ENCODE peak calls at places on chromosomes 2 and 18, in four cellular contexts. One of them, this sample, is unnamed.

GRCh38 chr2:98445167-98445522 is 487 bp downstream of the INPP4A start:
- DNase-seq in GM12878: no peak
- DNase-seq in K562: no peak
- DNase-seq in HepG2: no peak
- DNase-seq in this sample: no peak

GRCh38 chr2:29261003-29261402 is 145.8 kb downstream of the CLIP4 start:
- DNase-seq in HepG2: no peak
- DNase-seq in GM12878: no peak
- DNase-seq in K562: no peak
- DNase-seq in this sample: no peak

GRCh38 chr2:60945341-60945740 is 64.0 kb downstream of the REL start:
- DNase-seq in GM12878: no peak
- DNase-seq in K562: no peak
- DNase-seq in HepG2: no peak
- DNase-seq in this sample: no peak

GRCh38 chr2:128556633-128557032 is 238.0 kb upstream of the HS6ST1 start:
- DNase-seq in GM12878: no peak
- DNase-seq in K562: no peak
- DNase-seq in HepG2: no peak
- DNase-seq in this sample: no peak

GRCh38 chr2:190759749-190760213 is 110.9 kb downstream of the NAB1 start:
- DNase-seq in K562: peak
- DNase-seq in HepG2: peak
- DNase-seq in GM12878: no peak
- DNase-seq in this sample: no peak

GRCh38 chr18:58788470-58788869 is 76.2 kb upstream of the ZNF532 start:
- DNase-seq in GM12878: no peak
- DNase-seq in HepG2: no peak
- DNase-seq in K562: no peak
- DNase-seq in this sample: no peak

GRCh38 chr2:140947236-140947635 is 1183.6 kb downstream of the LRP1B start:
- DNase-seq in K562: no peak
- DNase-seq in GM12878: no peak
- DNase-seq in HepG2: no peak
- DNase-seq in this sample: no peak

GRCh38 chr2:207231962-207232361 is 66.2 kb upstream of the KLF7 start:
- DNase-seq in GM12878: no peak
- DNase-seq in K562: no peak
- DNase-seq in HepG2: no peak
- DNase-seq in this sample: no peak

GRCh38 chr2:72981516-72981915 is 64.2 kb downstream of the EMX1 start:
- DNase-seq in HepG2: no peak
- DNase-seq in K562: peak
- DNase-seq in GM12878: no peak
- DNase-seq in this sample: no peak

GRCh38 chr2:8985561-8986326 is 17.7 kb downstream of the MBOAT2 start:
- DNase-seq in HepG2: no peak
- DNase-seq in GM12878: no peak
- DNase-seq in K562: no peak
- DNase-seq in this sample: no peak

GRCh38 chr2:204437334-204437733 is 107.9 kb upstream of the PARD3B start:
- DNase-seq in GM12878: no peak
- DNase-seq in HepG2: no peak
- DNase-seq in K562: no peak
- DNase-seq in this sample: no peak

GRCh38 chr2:66771359-66771978 is 336.5 kb downstream of the MEIS1 start:
- DNase-seq in GM12878: no peak
- DNase-seq in HepG2: no peak
- DNase-seq in K562: no peak
- DNase-seq in this sample: no peak

GRCh38 chr2:144826105-144826504 is 306.2 kb upstream of the ZEB2 start:
- DNase-seq in K562: no peak
- DNase-seq in GM12878: no peak
- DNase-seq in HepG2: no peak
- DNase-seq in this sample: no peak

GRCh38 chr2:132662742-132663141 is 7.3 kb downstream of the LYPD1 start:
- DNase-seq in HepG2: no peak
- DNase-seq in GM12878: no peak
- DNase-seq in K562: no peak
- DNase-seq in this sample: no peak

GRCh38 chr2:175383286-175383685 is 201.8 kb upstream of the ATP5MC3 start:
- DNase-seq in HepG2: no peak
- DNase-seq in K562: no peak
- DNase-seq in GM12878: no peak
- DNase-seq in this sample: no peak

GRCh38 chr2:55141572-55142413 is 90.3 kb downstream of the CLHC1 start:
- DNase-seq in GM12878: no peak
- DNase-seq in K562: peak
- DNase-seq in HepG2: no peak
- DNase-seq in this sample: no peak

GRCh38 chr2:46020416-46020815 is 276.8 kb upstream of the EPAS1 start:
- DNase-seq in HepG2: no peak
- DNase-seq in K562: no peak
- DNase-seq in GM12878: no peak
- DNase-seq in this sample: no peak

GRCh38 chr18:59744271-59744721 is 47.1 kb upstream of the CCBE1 start:
- DNase-seq in HepG2: no peak
- DNase-seq in GM12878: no peak
- DNase-seq in K562: no peak
- DNase-seq in this sample: no peak

GRCh38 chr2:2572393-2573204 is 241.5 kb upstream of the MYT1L start:
- DNase-seq in GM12878: no peak
- DNase-seq in HepG2: no peak
- DNase-seq in K562: no peak
- DNase-seq in this sample: no peak

GRCh38 chr2:118046628-118047210 is 32.8 kb upstream of the CCDC93 start:
- DNase-seq in GM12878: no peak
- DNase-seq in K562: peak
- DNase-seq in HepG2: peak
- DNase-seq in this sample: no peak
- TF ChIP-seq TCF7 in GM12878: no peak
- TF ChIP-seq TCF7 in K562: no peak
- TF ChIP-seq TCF7 in HepG2: no peak
- TF ChIP-seq TCF7 in this sample: no peak

GRCh38 chr2:233204286-233204936 is 47.1 kb upstream of the ATG16L1 start:
- DNase-seq in HepG2: no peak
- DNase-seq in K562: no peak
- DNase-seq in GM12878: no peak
- DNase-seq in this sample: no peak
- TF ChIP-seq TCF7 in HepG2: no peak
- TF ChIP-seq TCF7 in K562: no peak
- TF ChIP-seq TCF7 in GM12878: no peak
- TF ChIP-seq TCF7 in this sample: no peak

GRCh38 chr2:235575904-235576303 is 82.1 kb downstream of the AGAP1 start:
- DNase-seq in GM12878: no peak
- DNase-seq in K562: no peak
- DNase-seq in HepG2: no peak
- DNase-seq in this sample: no peak
- TF ChIP-seq TCF7 in GM12878: no peak
- TF ChIP-seq TCF7 in K562: no peak
- TF ChIP-seq TCF7 in HepG2: no peak
- TF ChIP-seq TCF7 in this sample: no peak

GRCh38 chr18:24704921-24705620 is 244.6 kb downstream of the HRH4 start:
- DNase-seq in K562: no peak
- DNase-seq in GM12878: no peak
- DNase-seq in HepG2: no peak
- DNase-seq in this sample: no peak
- TF ChIP-seq TCF7 in K562: no peak
- TF ChIP-seq TCF7 in GM12878: no peak
- TF ChIP-seq TCF7 in HepG2: no peak
- TF ChIP-seq TCF7 in this sample: no peak

GRCh38 chr18:73717570-73717969 is 430.1 kb downstream of the FBXO15 start:
- DNase-seq in GM12878: no peak
- DNase-seq in HepG2: no peak
- DNase-seq in K562: no peak
- DNase-seq in this sample: no peak
- TF ChIP-seq TCF7 in GM12878: no peak
- TF ChIP-seq TCF7 in HepG2: no peak
- TF ChIP-seq TCF7 in K562: no peak
- TF ChIP-seq TCF7 in this sample: no peak

GRCh38 chr18:23986610-23987359 is 27.8 kb upstream of the TTC39C start:
- DNase-seq in HepG2: no peak
- DNase-seq in GM12878: no peak
- DNase-seq in K562: no peak
- DNase-seq in this sample: no peak

GRCh38 chr18:23977709-23978483 is 36.7 kb upstream of the TTC39C start:
- DNase-seq in GM12878: no peak
- DNase-seq in K562: no peak
- DNase-seq in HepG2: no peak
- DNase-seq in this sample: no peak

GRCh38 chr18:23981369-23981768 is 33.2 kb upstream of the TTC39C start:
- DNase-seq in HepG2: no peak
- DNase-seq in GM12878: peak
- DNase-seq in K562: no peak
- DNase-seq in this sample: no peak

GRCh38 chr18:23977103-23977502 is 37.5 kb upstream of the TTC39C start:
- DNase-seq in K562: no peak
- DNase-seq in HepG2: no peak
- DNase-seq in GM12878: no peak
- DNase-seq in this sample: no peak

GRCh38 chr18:23982154-23983071 is 32.1 kb upstream of the TTC39C start:
- DNase-seq in K562: no peak
- DNase-seq in HepG2: no peak
- DNase-seq in GM12878: no peak
- DNase-seq in this sample: no peak
- TF ChIP-seq TCF7 in K562: no peak
- TF ChIP-seq TCF7 in HepG2: no peak
- TF ChIP-seq TCF7 in GM12878: no peak
- TF ChIP-seq TCF7 in this sample: no peak

This sample was measured in WTC11.